ENCODE peak calls at places on chromosomes 5 and 9, in four cellular contexts. M is CD4-positive, alpha-beta T cell; R is heart right ventricle; V is astrocyte of the spinal cord. C is an unnamed sample.

GRCh38 chr5:137342764-137343163 is 156.4 kb downstream of the SPOCK1 start:
- DNase-seq in R (no peak), V (peak; percentile 37), M (no peak), C (no peak)

GRCh38 chr5:173919443-173919842 is 31.3 kb downstream of the CPEB4 start:
- DNase-seq in M (no peak), R (no peak), V (no peak), C (no peak)

GRCh38 chr5:73985145-73985544 is 359.1 kb downstream of the ARHGEF28 start:
- DNase-seq in V (peak; percentile 32), M (no peak), R (no peak), C (no peak)

GRCh38 chr9:100066539-100066938 is 32.3 kb downstream of the ERP44 start:
- DNase-seq in M (no peak), R (peak; percentile 40), V (no peak), C (no peak)

GRCh38 chr5:179866241-179867078 is 7.8 kb upstream of the MRNIP start:
- DNase-seq in V (no peak), R (no peak), M (no peak), C (no peak)

GRCh38 chr5:157828031-157828948 is 30.7 kb downstream of the CLINT1 start:
- DNase-seq in M (no peak), V (peak; percentile 14), R (no peak), C (no peak)

GRCh38 chr9:114130624-114131277 is 24.6 kb upstream of the COL27A1 start:
- DNase-seq in M (no peak), V (no peak), R (no peak), C (no peak)

GRCh38 chr5:157486861-157487260 is 26.8 kb downstream of the NIPAL4 start:
- DNase-seq in R (no peak), V (no peak), M (no peak), C (no peak)

GRCh38 chr5:38540348-38540747 is 16.1 kb downstream of the LIFR start:
- DNase-seq in R (peak; percentile 32), M (no peak), V (no peak), C (no peak)

GRCh38 chr5:58057324-58057723 is 402.6 kb downstream of the PLK2 start:
- DNase-seq in V (no peak), M (no peak), R (no peak), C (no peak)

GRCh38 chr9:96383165-96383939 is at the start of gene SLC35D2:
- DNase-seq in V (peak; percentile 51), M (no peak), R (peak; percentile 65), C (no peak)

GRCh38 chr9:114163517-114163924 is 8.2 kb downstream of the COL27A1 start:
- DNase-seq in M (no peak), V (peak; percentile 79), R (peak; percentile 57), C (no peak)

GRCh38 chr9:13721481-13722235 is 442.2 kb upstream of the MPDZ start:
- DNase-seq in M (no peak), V (peak; percentile 59), R (no peak), C (no peak)

GRCh38 chr5:6407547-6408259 is 29.4 kb upstream of the MED10 start:
- DNase-seq in M (no peak), V (no peak), R (no peak), C (no peak)

GRCh38 chr9:137049544-137050449 is 3.8 kb upstream of the NPDC1 start:
- DNase-seq in R (peak; percentile 62), M (no peak), V (peak; percentile 23), C (peak; percentile 89)

GRCh38 chr5:123454236-123454911 is 31.2 kb upstream of the CEP120 start:
- DNase-seq in R (no peak), M (no peak), V (peak; percentile 13), C (no peak)

GRCh38 chr5:134136771-134137170 is 22.3 kb downstream of the TCF7 start:
- DNase-seq in R (no peak), M (no peak), V (no peak), C (no peak)

GRCh38 chr5:142520885-142521284 is 165.0 kb downstream of the FGF1 start:
- DNase-seq in V (peak; percentile 86), M (no peak), R (no peak), C (no peak)

GRCh38 chr5:169265888-169266287 is 35.1 kb downstream of the SLIT3 start:
- DNase-seq in R (no peak), M (no peak), V (peak; percentile 5), C (no peak)
- TF ChIP-seq CTCF in R (no peak), M (no peak), V (peak; percentile 28), C (peak; percentile 5)

GRCh38 chr9:117343416-117343815 is 71.4 kb downstream of the ASTN2 start:
- DNase-seq in M (no peak), R (no peak), V (peak; percentile 1), C (no peak)

GRCh38 chr9:117341161-117341560 is 73.7 kb downstream of the ASTN2 start:
- DNase-seq in V (no peak), M (no peak), R (no peak), C (no peak)

GRCh38 chr9:117340422-117340821 is 74.4 kb downstream of the ASTN2 start:
- DNase-seq in V (no peak), R (no peak), M (no peak), C (no peak)

DNA sequence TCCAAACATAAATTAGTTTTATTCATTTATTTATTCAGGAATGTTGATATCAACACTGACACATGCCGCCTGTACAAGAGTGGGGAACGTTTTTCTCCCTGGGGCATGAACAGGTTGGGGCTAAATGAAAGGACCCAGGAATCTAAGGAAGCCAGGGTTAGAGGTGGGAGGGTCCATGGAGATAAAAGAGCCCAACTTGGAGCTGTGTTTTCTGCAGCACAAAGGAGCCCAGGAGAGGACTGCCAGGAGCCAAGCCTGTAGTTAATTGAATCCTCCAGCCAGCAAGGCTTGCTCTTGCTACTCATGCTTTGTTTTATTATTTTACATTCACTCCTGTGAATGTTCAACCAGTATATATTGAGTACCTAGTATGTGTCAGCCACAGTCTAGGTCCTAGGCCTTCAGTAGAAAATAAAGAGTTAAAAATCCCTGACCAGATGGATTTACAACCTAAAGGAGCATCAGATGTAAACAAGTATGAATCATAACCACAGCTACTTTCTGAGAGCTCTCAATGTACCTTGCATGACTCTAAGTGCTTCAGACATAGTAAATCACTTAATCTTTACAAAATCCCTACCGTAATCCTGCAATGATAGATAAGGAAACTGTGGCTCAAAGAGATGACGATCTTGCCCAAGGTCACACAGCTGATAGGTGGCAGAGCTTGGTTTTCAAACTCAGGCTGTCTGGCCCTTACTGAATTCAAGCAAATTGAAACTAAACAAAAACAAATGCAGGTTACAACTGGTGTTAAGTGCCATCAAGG is 69.8 kb downstream of the ASTN2 start:
- DNase-seq in R (no peak), M (no peak), V (no peak), C (peak; percentile 28)
- TF ChIP-seq CTCF in R (no peak), M (no peak), V (no peak), C (no peak)

GRCh38 chr9:16575142-16575877 is 295.2 kb downstream of the BNC2 start:
- DNase-seq in R (no peak), V (no peak), M (no peak), C (no peak)
- TF ChIP-seq CTCF in R (no peak), V (no peak), M (no peak), C (peak; percentile 9)

DNA sequence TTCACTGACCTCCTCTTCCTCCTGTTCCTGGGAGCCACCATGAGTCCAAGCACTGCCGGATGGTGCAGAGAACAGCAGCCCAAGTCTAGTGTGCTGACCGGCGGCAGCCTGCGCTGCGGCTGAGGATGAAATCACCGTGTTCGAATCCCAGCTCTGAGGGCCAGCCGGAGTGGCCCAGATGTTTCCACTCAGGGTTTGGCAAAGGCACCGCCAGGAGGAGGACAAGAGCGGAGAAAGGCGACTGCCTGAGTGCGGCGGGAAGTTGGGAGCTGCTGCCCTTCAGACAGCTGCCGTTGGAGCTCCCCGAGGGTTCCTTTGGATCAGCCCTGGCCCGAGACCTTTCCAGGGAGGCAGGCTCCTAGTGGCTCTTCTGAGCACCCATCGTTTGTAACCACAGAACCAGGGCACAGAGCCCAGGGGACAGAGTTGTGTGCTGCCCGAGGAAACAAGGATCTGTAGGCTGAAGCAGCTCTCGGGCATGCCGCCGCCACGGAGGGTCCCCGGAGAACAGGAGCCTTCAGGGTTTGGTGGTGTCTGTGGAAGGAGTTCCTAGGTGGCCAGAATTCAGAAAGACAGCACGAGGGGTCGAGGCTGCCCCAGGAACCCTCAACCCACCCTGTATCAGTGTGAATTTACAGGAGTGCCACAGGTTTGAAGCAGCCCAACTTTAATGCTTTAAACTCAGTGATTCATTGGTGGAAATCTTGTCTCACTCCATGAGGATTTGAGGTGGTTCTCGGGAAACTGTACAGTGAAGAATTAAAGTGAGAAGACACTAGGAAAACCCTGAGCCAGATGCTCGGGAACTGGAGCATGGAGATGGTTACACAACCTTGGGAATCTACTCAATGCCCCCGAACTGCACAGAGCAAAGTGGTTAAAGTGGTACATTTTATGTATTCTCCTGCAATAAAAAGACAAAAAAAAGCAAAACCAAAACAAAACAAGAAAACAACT is 115.5 kb upstream of the COL5A1 start:
- DNase-seq in M (no peak), V (no peak), R (peak; percentile 55), C (no peak)
- TF ChIP-seq CTCF in M (no peak), V (no peak), R (no peak), C (no peak)

DNA sequence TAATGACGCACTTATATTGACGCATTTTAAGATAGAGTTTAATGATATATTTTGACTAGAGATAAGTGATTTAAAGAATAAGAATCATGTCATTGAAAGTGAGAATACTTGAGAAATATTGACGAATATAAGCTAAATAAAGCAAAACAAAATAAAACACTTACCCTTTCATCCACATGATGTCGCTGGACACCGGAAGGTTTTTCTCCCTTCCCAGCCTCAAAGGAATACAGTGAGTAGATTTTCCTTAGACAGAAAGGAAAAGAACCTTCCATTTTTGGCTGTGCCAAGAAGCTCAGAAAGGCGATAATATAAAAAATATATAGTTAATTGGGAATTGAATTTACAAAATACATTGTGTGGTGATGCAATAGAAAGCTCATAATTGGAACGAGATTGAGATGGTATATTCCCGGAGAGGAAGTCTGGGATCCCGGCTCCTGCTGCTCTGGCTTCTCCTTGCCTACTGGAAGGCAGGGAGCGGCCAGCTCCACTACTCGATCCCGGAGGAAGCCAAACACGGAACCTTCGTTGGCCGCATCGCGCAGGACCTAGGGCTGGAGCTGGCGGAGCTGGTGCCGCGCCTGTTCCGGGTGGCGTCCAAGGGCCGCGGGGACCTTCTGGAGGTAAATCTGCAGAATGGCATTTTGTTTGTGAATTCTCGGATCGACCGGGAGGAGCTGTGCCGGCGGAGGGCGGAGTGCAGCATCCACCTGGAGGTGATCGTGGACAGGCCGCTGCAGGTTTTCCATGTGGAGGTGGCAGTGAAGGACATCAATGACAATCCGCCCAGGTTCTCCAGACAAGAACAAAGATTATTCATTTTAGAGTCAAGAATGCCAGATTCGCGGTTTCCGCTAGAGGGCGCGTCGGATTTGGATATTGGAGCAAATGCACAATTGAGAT is at the start of gene PCDHA5:
- DNase-seq in V (no peak), M (no peak), R (no peak), C (no peak)
- TF ChIP-seq CTCF in V (peak; percentile 47), M (no peak), R (no peak), C (no peak)

DNA sequence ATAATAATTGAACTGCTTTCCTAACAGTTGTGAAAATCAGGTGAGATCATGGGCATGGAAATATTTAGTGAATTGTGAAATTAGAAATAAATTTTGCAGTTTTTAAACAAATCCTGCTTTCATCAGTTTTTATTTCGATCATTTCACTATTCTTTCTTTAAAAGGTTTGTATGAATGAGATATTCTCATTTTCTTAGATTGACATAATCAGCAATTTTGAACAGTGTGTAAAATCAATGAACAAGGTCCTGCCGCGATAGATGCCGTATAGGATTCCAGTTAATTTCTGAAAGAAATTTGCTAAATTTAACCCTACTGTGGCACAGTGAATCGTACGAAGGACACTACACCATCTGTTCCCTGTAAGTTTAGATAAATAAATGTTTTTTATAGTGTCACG is 7.5 kb downstream of the RAD23B start:
- DNase-seq in R (no peak), V (no peak), M (no peak), C (no peak)
- TF ChIP-seq CTCF in R (no peak), V (no peak), M (no peak), C (no peak)

GRCh38 chr5:141382469-141383294 is at the start of gene PCDHGA7:
- DNase-seq in V (peak; percentile 56), M (no peak), R (no peak), C (no peak)
- TF ChIP-seq CTCF in V (peak; percentile 59), M (no peak), R (no peak), C (no peak)

C was measured in D721Med.